ENCODE peak calls at places on chromosomes 3 and 15, in four cellular contexts. Y is GM10248, H is uterus, D is PC-9. R is an unnamed sample.

GRCh38 chr3:28575100-28575747 is 226.6 kb upstream of the AZI2 start:
- DNase-seq in D (no peak), Y (no peak), H (no peak), R (no peak)

GRCh38 chr15:63945005-63945788 is 101.1 kb downstream of the DAPK2 start:
- DNase-seq in Y (peak), D (peak), H (peak), R (peak)

GRCh38 chr15:56631765-56632164 is 101.5 kb downstream of the ZNF280D start:
- DNase-seq in H (no peak), D (no peak), Y (no peak), R (no peak)

GRCh38 chr3:13040381-13041074 is 32.7 kb downstream of the IQSEC1 start:
- DNase-seq in Y (peak), H (no peak), D (no peak), R (peak)

GRCh38 chr15:74307827-74308642 is 59.4 kb downstream of the CYP11A1 start:
- DNase-seq in Y (peak), D (peak), H (peak), R (peak)

GRCh38 chr3:195888981-195889842 is 19.1 kb downstream of the TNK2 start:
- DNase-seq in D (no peak), H (no peak), Y (no peak), R (no peak)

GRCh38 chr15:93203036-93203435 is 114.0 kb upstream of the RGMA start:
- DNase-seq in H (no peak), Y (no peak), D (no peak), R (no peak)

GRCh38 chr15:59379524-59379923 is 6.9 kb upstream of the MYO1E start:
- DNase-seq in D (no peak), Y (no peak), H (no peak), R (no peak)

GRCh38 chr3:50525987-50526386 is 22.6 kb upstream of the CACNA2D2 start:
- DNase-seq in D (no peak), H (no peak), Y (peak), R (peak)

DNA sequence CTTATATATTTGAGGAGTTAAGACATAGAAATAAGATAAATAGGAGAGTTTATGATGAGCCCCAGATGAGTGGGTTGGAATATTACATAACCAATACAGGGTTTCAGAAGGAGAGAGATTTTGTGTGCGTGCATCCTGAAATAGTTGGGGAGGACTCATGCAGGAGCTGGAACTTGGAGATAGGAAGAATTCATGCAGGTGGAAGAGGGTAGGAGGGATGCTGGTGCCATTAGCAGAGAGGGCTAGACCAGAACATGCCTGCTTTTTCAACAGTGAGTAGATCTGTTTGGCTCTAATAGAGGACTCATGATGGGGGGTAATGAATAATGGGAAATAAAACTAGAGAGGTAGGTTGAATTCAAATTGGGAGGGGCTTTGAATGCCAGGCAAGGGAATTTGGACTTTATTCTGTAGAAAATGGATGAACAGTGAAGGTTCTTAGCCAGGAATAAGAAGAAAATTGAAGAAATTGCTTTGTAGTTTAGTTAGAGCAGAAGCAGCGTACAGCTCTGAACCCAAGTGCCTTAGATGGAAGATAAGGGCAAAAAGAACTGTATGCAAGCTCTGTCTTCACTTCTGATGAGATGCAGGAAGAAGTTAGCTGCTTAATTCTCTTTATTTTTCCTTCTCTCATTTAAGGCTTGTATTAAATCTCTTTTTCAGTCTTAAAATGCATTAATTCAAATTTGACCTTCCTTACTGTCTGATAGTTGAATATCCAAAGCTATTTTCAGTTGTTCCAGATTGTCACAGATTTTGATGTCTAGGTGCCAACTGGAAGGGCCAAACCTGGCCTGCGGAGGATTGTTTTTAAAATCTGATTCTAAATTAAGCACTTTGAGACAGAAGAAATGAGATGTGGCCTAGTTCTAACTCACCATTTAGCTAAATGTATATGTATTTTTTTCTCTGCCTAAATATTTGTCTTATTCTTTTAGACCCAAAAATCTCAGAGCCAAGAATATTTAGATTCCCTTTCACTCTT is 86.3 kb downstream of the PPM1L start:
- DNase-seq in H (no peak), Y (no peak), D (no peak), R (no peak)
- TF ChIP-seq CTCF in H (no peak), Y (no peak), D (no peak), R (no peak)

GRCh38 chr3:158912188-158912587 is 110.3 kb downstream of the MFSD1 start:
- DNase-seq in Y (no peak), D (no peak), H (no peak), R (no peak)
- TF ChIP-seq CTCF in Y (peak), D (peak), H (no peak), R (no peak)

GRCh38 chr3:138396752-138397410 is 37.5 kb upstream of the ESYT3 start:
- DNase-seq in H (no peak), Y (no peak), D (no peak), R (no peak)
- TF ChIP-seq CTCF in H (no peak), Y (no peak), D (no peak), R (no peak)

GRCh38 chr3:143120716-143121239 is 1.2 kb downstream of the CHST2 start:
- DNase-seq in H (no peak), D (no peak), Y (peak), R (peak)
- TF ChIP-seq CTCF in H (no peak), D (no peak), Y (peak), R (peak)

DNA sequence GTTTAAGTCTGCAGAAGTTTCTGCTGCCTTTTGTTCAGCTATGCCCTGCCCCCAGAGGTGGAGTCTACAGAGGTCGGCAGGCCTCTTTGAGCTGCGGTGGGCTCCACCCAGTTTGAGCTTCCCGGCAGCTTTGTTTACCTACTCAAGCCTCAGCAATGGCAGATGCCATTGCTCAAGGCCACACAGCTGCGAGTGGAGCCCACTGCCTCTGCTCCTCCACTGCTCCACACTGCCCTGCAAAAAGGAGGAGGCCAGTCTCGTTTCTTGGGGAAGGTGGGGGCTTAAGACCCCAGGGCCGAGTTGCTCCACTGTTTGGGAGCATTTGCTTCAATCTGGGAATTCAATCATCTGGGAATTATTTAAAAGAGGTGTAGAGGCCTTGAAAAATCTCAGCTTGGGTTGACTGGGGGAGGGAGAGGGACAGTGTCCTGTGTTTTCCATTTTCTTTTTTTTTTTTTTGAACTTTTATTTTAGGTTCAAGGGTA is 144.6 kb upstream of the MEF2A start:
- DNase-seq in D (no peak), H (no peak), Y (no peak), R (no peak)
- TF ChIP-seq CTCF in D (no peak), H (no peak), Y (no peak), R (no peak)

DNA sequence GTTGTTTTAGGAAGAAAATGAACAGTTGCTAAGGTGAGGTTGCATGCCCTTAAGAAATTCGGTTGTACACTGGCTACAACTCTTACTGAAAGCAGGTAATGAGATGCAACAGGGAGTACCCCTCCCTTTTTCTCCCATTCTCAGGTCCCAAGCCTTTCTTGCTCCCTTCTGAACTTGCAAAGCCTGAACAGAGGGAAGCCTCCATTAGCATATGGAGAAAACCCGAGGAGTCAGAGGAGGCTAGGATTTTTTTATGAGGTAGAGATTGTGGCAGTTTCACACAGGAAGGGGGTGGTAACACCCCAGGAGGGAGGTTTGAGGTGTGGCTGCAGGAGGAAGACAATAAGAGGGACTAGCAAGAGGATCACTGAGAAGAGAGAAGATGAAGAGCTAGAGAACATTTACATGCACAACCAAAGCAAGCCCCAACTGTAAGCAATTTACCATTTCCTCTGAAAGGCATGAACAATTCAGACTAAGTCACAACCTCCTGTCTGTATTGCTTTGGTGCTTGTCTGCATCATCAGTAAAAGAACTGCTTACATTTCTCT is 322.7 kb downstream of the SV2B start:
- DNase-seq in H (no peak), D (no peak), Y (no peak), R (no peak)
- TF ChIP-seq CTCF in H (no peak), D (no peak), Y (no peak), R (no peak)

DNA sequence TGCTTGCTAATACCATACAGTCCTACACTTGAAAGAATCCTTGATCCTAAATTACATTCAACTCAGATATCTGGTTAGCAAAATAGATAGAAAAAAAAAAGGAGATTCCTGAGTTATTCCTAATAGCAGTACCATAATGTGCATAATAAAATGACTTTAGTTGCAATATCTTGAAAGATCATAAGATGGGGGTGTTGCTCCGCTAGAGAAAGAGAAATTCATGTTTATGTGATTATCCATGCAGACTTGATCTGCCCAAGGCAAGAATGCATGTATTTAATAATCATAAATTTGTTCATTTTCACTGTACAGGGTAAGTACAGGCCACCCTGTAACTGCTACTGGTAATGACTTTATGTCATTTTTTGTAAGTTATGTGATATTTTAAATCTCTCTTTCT is 84.7 kb downstream of the HCN4 start:
- DNase-seq in H (no peak), Y (no peak), D (no peak), R (no peak)
- TF ChIP-seq CTCF in H (no peak), Y (peak), D (peak), R (peak)